ENCODE peak calls at places on chromosomes 5 and 9, in ten cellular contexts. One of them, this sample, is unnamed.

GRCh38 chr5:179967489-179967888 is 59.8 kb upstream of the TBC1D9B start:
- DNase-seq in transverse colon: peak
- DNase-seq in HuH-7: peak
- DNase-seq in left cardiac atrium: no peak
- DNase-seq in anterior cingulate cortex: no peak
- DNase-seq in natural killer cell: no peak
- DNase-seq in GM12891: no peak
- DNase-seq in tibial nerve: no peak
- DNase-seq in stimulated activated CD4-positive, alpha-beta T cell treated with anti-CD3 and anti-CD28 coated beads, Interleukin-2, amount 100 ng/mL, for 48 hours: no peak
- DNase-seq in EL: no peak
- DNase-seq in this sample: no peak

GRCh38 chr5:54289769-54290168 is 20.6 kb downstream of the ARL15 start:
- DNase-seq in transverse colon: no peak
- DNase-seq in HuH-7: no peak
- DNase-seq in left cardiac atrium: no peak
- DNase-seq in anterior cingulate cortex: no peak
- DNase-seq in natural killer cell: no peak
- DNase-seq in GM12891: no peak
- DNase-seq in tibial nerve: no peak
- DNase-seq in stimulated activated CD4-positive, alpha-beta T cell treated with anti-CD3 and anti-CD28 coated beads, Interleukin-2, amount 100 ng/mL, for 48 hours: no peak
- DNase-seq in EL: no peak
- DNase-seq in this sample: no peak

GRCh38 chr9:86978986-86979385 is 31.7 kb upstream of the GAS1 start:
- DNase-seq in transverse colon: no peak
- DNase-seq in HuH-7: no peak
- DNase-seq in left cardiac atrium: no peak
- DNase-seq in anterior cingulate cortex: no peak
- DNase-seq in natural killer cell: no peak
- DNase-seq in GM12891: no peak
- DNase-seq in tibial nerve: no peak
- DNase-seq in stimulated activated CD4-positive, alpha-beta T cell treated with anti-CD3 and anti-CD28 coated beads, Interleukin-2, amount 100 ng/mL, for 48 hours: no peak
- DNase-seq in EL: peak
- DNase-seq in this sample: no peak

GRCh38 chr9:88528356-88528755 is 6.6 kb upstream of the NXNL2 start:
- DNase-seq in transverse colon: no peak
- DNase-seq in HuH-7: no peak
- DNase-seq in left cardiac atrium: no peak
- DNase-seq in anterior cingulate cortex: no peak
- DNase-seq in natural killer cell: no peak
- DNase-seq in GM12891: no peak
- DNase-seq in tibial nerve: no peak
- DNase-seq in stimulated activated CD4-positive, alpha-beta T cell treated with anti-CD3 and anti-CD28 coated beads, Interleukin-2, amount 100 ng/mL, for 48 hours: no peak
- DNase-seq in EL: no peak
- DNase-seq in this sample: no peak

GRCh38 chr5:138463335-138464017 is 1.8 kb upstream of the EGR1 start:
- DNase-seq in transverse colon: peak
- DNase-seq in HuH-7: no peak
- DNase-seq in left cardiac atrium: peak
- DNase-seq in anterior cingulate cortex: no peak
- DNase-seq in natural killer cell: no peak
- DNase-seq in GM12891: no peak
- DNase-seq in tibial nerve: no peak
- DNase-seq in stimulated activated CD4-positive, alpha-beta T cell treated with anti-CD3 and anti-CD28 coated beads, Interleukin-2, amount 100 ng/mL, for 48 hours: no peak
- DNase-seq in EL: peak
- DNase-seq in this sample: no peak

GRCh38 chr5:146878471-146879172 is at the start of gene PPP2R2B:
- DNase-seq in transverse colon: peak
- DNase-seq in HuH-7: peak
- DNase-seq in left cardiac atrium: peak
- DNase-seq in anterior cingulate cortex: peak
- DNase-seq in natural killer cell: no peak
- DNase-seq in GM12891: no peak
- DNase-seq in tibial nerve: no peak
- DNase-seq in stimulated activated CD4-positive, alpha-beta T cell treated with anti-CD3 and anti-CD28 coated beads, Interleukin-2, amount 100 ng/mL, for 48 hours: peak
- DNase-seq in EL: peak
- DNase-seq in this sample: no peak

GRCh38 chr5:177035982-177036381 is 13.5 kb downstream of the ZNF346 start:
- DNase-seq in transverse colon: no peak
- DNase-seq in HuH-7: no peak
- DNase-seq in left cardiac atrium: no peak
- DNase-seq in anterior cingulate cortex: no peak
- DNase-seq in natural killer cell: no peak
- DNase-seq in GM12891: no peak
- DNase-seq in tibial nerve: no peak
- DNase-seq in stimulated activated CD4-positive, alpha-beta T cell treated with anti-CD3 and anti-CD28 coated beads, Interleukin-2, amount 100 ng/mL, for 48 hours: no peak
- DNase-seq in EL: no peak
- DNase-seq in this sample: no peak

GRCh38 chr9:133224762-133225161 is 15.7 kb upstream of the OBP2B start:
- DNase-seq in transverse colon: no peak
- DNase-seq in HuH-7: no peak
- DNase-seq in left cardiac atrium: no peak
- DNase-seq in anterior cingulate cortex: no peak
- DNase-seq in natural killer cell: no peak
- DNase-seq in GM12891: no peak
- DNase-seq in tibial nerve: no peak
- DNase-seq in stimulated activated CD4-positive, alpha-beta T cell treated with anti-CD3 and anti-CD28 coated beads, Interleukin-2, amount 100 ng/mL, for 48 hours: no peak
- DNase-seq in EL: no peak
- DNase-seq in this sample: no peak

GRCh38 chr9:21415492-21416267 is 6.8 kb downstream of the IFNA8 start:
- DNase-seq in transverse colon: peak
- DNase-seq in HuH-7: no peak
- DNase-seq in left cardiac atrium: no peak
- DNase-seq in anterior cingulate cortex: no peak
- DNase-seq in natural killer cell: no peak
- DNase-seq in GM12891: no peak
- DNase-seq in tibial nerve: no peak
- DNase-seq in stimulated activated CD4-positive, alpha-beta T cell treated with anti-CD3 and anti-CD28 coated beads, Interleukin-2, amount 100 ng/mL, for 48 hours: no peak
- DNase-seq in EL: no peak
- DNase-seq in this sample: no peak

GRCh38 chr5:72468606-72469005 is 38.6 kb downstream of the ZNF366 start:
- DNase-seq in transverse colon: no peak
- DNase-seq in HuH-7: no peak
- DNase-seq in left cardiac atrium: no peak
- DNase-seq in anterior cingulate cortex: no peak
- DNase-seq in natural killer cell: no peak
- DNase-seq in GM12891: no peak
- DNase-seq in tibial nerve: no peak
- DNase-seq in stimulated activated CD4-positive, alpha-beta T cell treated with anti-CD3 and anti-CD28 coated beads, Interleukin-2, amount 100 ng/mL, for 48 hours: no peak
- DNase-seq in EL: no peak
- DNase-seq in this sample: no peak

GRCh38 chr9:71929223-71929622 is 17.8 kb downstream of the C9orf85 start:
- DNase-seq in transverse colon: no peak
- DNase-seq in HuH-7: no peak
- DNase-seq in left cardiac atrium: no peak
- DNase-seq in anterior cingulate cortex: no peak
- DNase-seq in natural killer cell: no peak
- DNase-seq in GM12891: no peak
- DNase-seq in tibial nerve: no peak
- DNase-seq in stimulated activated CD4-positive, alpha-beta T cell treated with anti-CD3 and anti-CD28 coated beads, Interleukin-2, amount 100 ng/mL, for 48 hours: no peak
- DNase-seq in EL: peak
- DNase-seq in this sample: no peak

GRCh38 chr5:2715856-2716255 is 35.6 kb downstream of the IRX2 start:
- DNase-seq in transverse colon: no peak
- DNase-seq in HuH-7: no peak
- DNase-seq in left cardiac atrium: no peak
- DNase-seq in anterior cingulate cortex: no peak
- DNase-seq in natural killer cell: no peak
- DNase-seq in GM12891: no peak
- DNase-seq in tibial nerve: no peak
- DNase-seq in stimulated activated CD4-positive, alpha-beta T cell treated with anti-CD3 and anti-CD28 coated beads, Interleukin-2, amount 100 ng/mL, for 48 hours: no peak
- DNase-seq in EL: no peak
- DNase-seq in this sample: peak

GRCh38 chr9:98132158-98132557 is 13.1 kb upstream of the TRIM14 start:
- DNase-seq in transverse colon: no peak
- DNase-seq in HuH-7: no peak
- DNase-seq in left cardiac atrium: no peak
- DNase-seq in anterior cingulate cortex: no peak
- DNase-seq in natural killer cell: no peak
- DNase-seq in GM12891: no peak
- DNase-seq in tibial nerve: no peak
- DNase-seq in stimulated activated CD4-positive, alpha-beta T cell treated with anti-CD3 and anti-CD28 coated beads, Interleukin-2, amount 100 ng/mL, for 48 hours: no peak
- DNase-seq in EL: no peak
- DNase-seq in this sample: no peak

GRCh38 chr9:9054354-9054992 is 1254.9 kb upstream of the DMAC1 start:
- DNase-seq in transverse colon: no peak
- DNase-seq in HuH-7: peak
- DNase-seq in left cardiac atrium: no peak
- DNase-seq in anterior cingulate cortex: no peak
- DNase-seq in natural killer cell: no peak
- DNase-seq in GM12891: no peak
- DNase-seq in tibial nerve: no peak
- DNase-seq in stimulated activated CD4-positive, alpha-beta T cell treated with anti-CD3 and anti-CD28 coated beads, Interleukin-2, amount 100 ng/mL, for 48 hours: no peak
- DNase-seq in EL: no peak
- DNase-seq in this sample: no peak

GRCh38 chr9:123679330-123679987 is 250.5 kb downstream of the DENND1A start:
- DNase-seq in transverse colon: peak
- DNase-seq in HuH-7: peak
- DNase-seq in left cardiac atrium: no peak
- DNase-seq in anterior cingulate cortex: no peak
- DNase-seq in natural killer cell: no peak
- DNase-seq in GM12891: peak
- DNase-seq in tibial nerve: no peak
- DNase-seq in stimulated activated CD4-positive, alpha-beta T cell treated with anti-CD3 and anti-CD28 coated beads, Interleukin-2, amount 100 ng/mL, for 48 hours: no peak
- DNase-seq in EL: peak
- DNase-seq in this sample: no peak

GRCh38 chr5:174316326-174316725 is 270.8 kb downstream of the NSG2 start:
- DNase-seq in transverse colon: no peak
- DNase-seq in HuH-7: no peak
- DNase-seq in left cardiac atrium: no peak
- DNase-seq in anterior cingulate cortex: no peak
- DNase-seq in natural killer cell: no peak
- DNase-seq in GM12891: no peak
- DNase-seq in tibial nerve: no peak
- DNase-seq in stimulated activated CD4-positive, alpha-beta T cell treated with anti-CD3 and anti-CD28 coated beads, Interleukin-2, amount 100 ng/mL, for 48 hours: no peak
- DNase-seq in EL: no peak
- DNase-seq in this sample: peak

GRCh38 chr5:178818094-178818493 is 41.7 kb upstream of the ZNF354B start:
- DNase-seq in transverse colon: no peak
- DNase-seq in HuH-7: no peak
- DNase-seq in left cardiac atrium: no peak
- DNase-seq in anterior cingulate cortex: no peak
- DNase-seq in natural killer cell: no peak
- DNase-seq in GM12891: no peak
- DNase-seq in tibial nerve: no peak
- DNase-seq in stimulated activated CD4-positive, alpha-beta T cell treated with anti-CD3 and anti-CD28 coated beads, Interleukin-2, amount 100 ng/mL, for 48 hours: no peak
- DNase-seq in EL: no peak
- DNase-seq in this sample: no peak

GRCh38 chr5:143297756-143298155 is 105.7 kb downstream of the NR3C1 start:
- DNase-seq in transverse colon: no peak
- DNase-seq in HuH-7: no peak
- DNase-seq in left cardiac atrium: no peak
- DNase-seq in anterior cingulate cortex: no peak
- DNase-seq in natural killer cell: no peak
- DNase-seq in GM12891: no peak
- DNase-seq in tibial nerve: no peak
- DNase-seq in stimulated activated CD4-positive, alpha-beta T cell treated with anti-CD3 and anti-CD28 coated beads, Interleukin-2, amount 100 ng/mL, for 48 hours: no peak
- DNase-seq in EL: no peak
- DNase-seq in this sample: no peak

GRCh38 chr9:9133526-9133925 is 1333.9 kb upstream of the DMAC1 start:
- DNase-seq in transverse colon: no peak
- DNase-seq in HuH-7: no peak
- DNase-seq in left cardiac atrium: no peak
- DNase-seq in anterior cingulate cortex: no peak
- DNase-seq in natural killer cell: no peak
- DNase-seq in GM12891: no peak
- DNase-seq in tibial nerve: no peak
- DNase-seq in stimulated activated CD4-positive, alpha-beta T cell treated with anti-CD3 and anti-CD28 coated beads, Interleukin-2, amount 100 ng/mL, for 48 hours: no peak
- DNase-seq in EL: no peak
- DNase-seq in this sample: no peak

GRCh38 chr5:95822408-95823240 is at the start of gene GLRX:
- DNase-seq in transverse colon: peak
- DNase-seq in HuH-7: peak
- DNase-seq in left cardiac atrium: peak
- DNase-seq in anterior cingulate cortex: peak
- DNase-seq in natural killer cell: no peak
- DNase-seq in GM12891: no peak
- DNase-seq in tibial nerve: peak
- DNase-seq in stimulated activated CD4-positive, alpha-beta T cell treated with anti-CD3 and anti-CD28 coated beads, Interleukin-2, amount 100 ng/mL, for 48 hours: no peak
- DNase-seq in EL: peak
- DNase-seq in this sample: peak

GRCh38 chr9:136093331-136093986 is 1.6 kb downstream of the NACC2 start:
- DNase-seq in transverse colon: no peak
- DNase-seq in HuH-7: peak
- DNase-seq in left cardiac atrium: peak
- DNase-seq in anterior cingulate cortex: no peak
- DNase-seq in natural killer cell: no peak
- DNase-seq in GM12891: no peak
- DNase-seq in tibial nerve: no peak
- DNase-seq in stimulated activated CD4-positive, alpha-beta T cell treated with anti-CD3 and anti-CD28 coated beads, Interleukin-2, amount 100 ng/mL, for 48 hours: no peak
- DNase-seq in EL: peak
- DNase-seq in this sample: no peak

GRCh38 chr9:2657427-2657826 is 35.8 kb downstream of the VLDLR start:
- DNase-seq in transverse colon: no peak
- DNase-seq in HuH-7: no peak
- DNase-seq in left cardiac atrium: no peak
- DNase-seq in anterior cingulate cortex: no peak
- DNase-seq in natural killer cell: peak
- DNase-seq in GM12891: no peak
- DNase-seq in tibial nerve: no peak
- DNase-seq in stimulated activated CD4-positive, alpha-beta T cell treated with anti-CD3 and anti-CD28 coated beads, Interleukin-2, amount 100 ng/mL, for 48 hours: no peak
- DNase-seq in EL: no peak
- DNase-seq in this sample: no peak

GRCh38 chr5:80487444-80487828 is 464 bp upstream of the FAM151B start:
- DNase-seq in transverse colon: no peak
- DNase-seq in HuH-7: no peak
- DNase-seq in left cardiac atrium: no peak
- DNase-seq in anterior cingulate cortex: no peak
- DNase-seq in natural killer cell: no peak
- DNase-seq in GM12891: no peak
- DNase-seq in tibial nerve: no peak
- DNase-seq in stimulated activated CD4-positive, alpha-beta T cell treated with anti-CD3 and anti-CD28 coated beads, Interleukin-2, amount 100 ng/mL, for 48 hours: no peak
- DNase-seq in EL: no peak
- DNase-seq in this sample: no peak

GRCh38 chr5:111158105-111158744 is 66.0 kb upstream of the CAMK4 start:
- DNase-seq in transverse colon: peak
- DNase-seq in HuH-7: peak
- DNase-seq in left cardiac atrium: peak
- DNase-seq in anterior cingulate cortex: peak
- DNase-seq in natural killer cell: peak
- DNase-seq in GM12891: peak
- DNase-seq in tibial nerve: peak
- DNase-seq in stimulated activated CD4-positive, alpha-beta T cell treated with anti-CD3 and anti-CD28 coated beads, Interleukin-2, amount 100 ng/mL, for 48 hours: peak
- DNase-seq in EL: peak
- DNase-seq in this sample: no peak

GRCh38 chr5:140631831-140632365 is 1.1 kb downstream of the CD14 start:
- DNase-seq in transverse colon: peak
- DNase-seq in HuH-7: no peak
- DNase-seq in left cardiac atrium: no peak
- DNase-seq in anterior cingulate cortex: no peak
- DNase-seq in natural killer cell: no peak
- DNase-seq in GM12891: peak
- DNase-seq in tibial nerve: no peak
- DNase-seq in stimulated activated CD4-positive, alpha-beta T cell treated with anti-CD3 and anti-CD28 coated beads, Interleukin-2, amount 100 ng/mL, for 48 hours: no peak
- DNase-seq in EL: no peak
- DNase-seq in this sample: no peak

GRCh38 chr5:135890867-135891266 is 4.8 kb downstream of the IL9 start:
- DNase-seq in transverse colon: no peak
- DNase-seq in HuH-7: no peak
- DNase-seq in left cardiac atrium: no peak
- DNase-seq in anterior cingulate cortex: no peak
- DNase-seq in natural killer cell: no peak
- DNase-seq in GM12891: no peak
- DNase-seq in tibial nerve: no peak
- DNase-seq in stimulated activated CD4-positive, alpha-beta T cell treated with anti-CD3 and anti-CD28 coated beads, Interleukin-2, amount 100 ng/mL, for 48 hours: peak
- DNase-seq in EL: no peak
- DNase-seq in this sample: no peak

GRCh38 chr9:6355728-6356127 is 27.6 kb downstream of the TPD52L3 start:
- DNase-seq in transverse colon: no peak
- DNase-seq in HuH-7: no peak
- DNase-seq in left cardiac atrium: no peak
- DNase-seq in anterior cingulate cortex: no peak
- DNase-seq in natural killer cell: no peak
- DNase-seq in GM12891: no peak
- DNase-seq in tibial nerve: no peak
- DNase-seq in stimulated activated CD4-positive, alpha-beta T cell treated with anti-CD3 and anti-CD28 coated beads, Interleukin-2, amount 100 ng/mL, for 48 hours: no peak
- DNase-seq in EL: peak
- DNase-seq in this sample: no peak

GRCh38 chr5:1014346-1014745 is 5.7 kb downstream of the NKD2 start:
- DNase-seq in transverse colon: no peak
- DNase-seq in HuH-7: no peak
- DNase-seq in left cardiac atrium: no peak
- DNase-seq in anterior cingulate cortex: no peak
- DNase-seq in natural killer cell: no peak
- DNase-seq in GM12891: no peak
- DNase-seq in tibial nerve: no peak
- DNase-seq in stimulated activated CD4-positive, alpha-beta T cell treated with anti-CD3 and anti-CD28 coated beads, Interleukin-2, amount 100 ng/mL, for 48 hours: no peak
- DNase-seq in EL: no peak
- DNase-seq in this sample: no peak

This sample was measured in ascending aorta.